ENCODE peak calls at places on chromosome 20, in six cellular contexts. R is COR-L47; G is retina; T is stimulated activated CD4-positive, alpha-beta T cell treated with anti-CD3 and anti-CD28 coated beads, Interleukin-4, amount 100 ng/mL, for 48 hours; V is HFFc6; Q is GM12865. J is an unnamed sample.
A peak's percentile ranks its signal among the peaks of the same experiment; 100 is the strongest.

GRCh38 chr20:43925215-43925614 is 10.6 kb downstream of the TOX2 start:
- DNase-seq in R (no peak), G (no peak), T (peak; percentile 54), V (no peak), Q (peak; percentile 56), J (peak; percentile 53)

GRCh38 chr20:21515300-21516179 is 1.7 kb upstream of the NKX2-2 start:
- DNase-seq in R (no peak), G (peak; percentile 62), T (no peak), V (no peak), Q (no peak), J (peak; percentile 31)

GRCh38 chr20:17972121-17972520 is 3.3 kb downstream of the MGME1 start:
- DNase-seq in R (no peak), G (no peak), T (no peak), V (no peak), Q (no peak), J (no peak)

GRCh38 chr20:9369557-9369956 is 144.8 kb upstream of the LAMP5 start:
- DNase-seq in R (no peak), G (no peak), T (no peak), V (no peak), Q (no peak), J (no peak)

GRCh38 chr20:24499472-24499871 is 30.0 kb downstream of the SYNDIG1 start:
- DNase-seq in R (no peak), G (no peak), T (no peak), V (no peak), Q (no peak), J (no peak)

GRCh38 chr20:43096471-43096870 is 93.2 kb downstream of the PTPRT start:
- DNase-seq in R (no peak), G (peak; percentile 18), T (no peak), V (no peak), Q (no peak), J (no peak)

GRCh38 chr20:51365670-51366069 is 176.8 kb downstream of the NFATC2 start:
- DNase-seq in R (no peak), G (no peak), T (no peak), V (peak; percentile 80), Q (no peak), J (no peak)

GRCh38 chr20:44716309-44717106 is 1.3 kb downstream of the CCN5 start:
- DNase-seq in R (no peak), G (no peak), T (no peak), V (no peak), Q (no peak), J (no peak)

GRCh38 chr20:51738877-51739447 is 29.2 kb downstream of the ATP9A start:
- DNase-seq in R (no peak), G (no peak), T (no peak), V (no peak), Q (no peak), J (no peak)

GRCh38 chr20:17615645-17616479 is 46.0 kb downstream of the DSTN start:
- DNase-seq in R (no peak), G (no peak), T (no peak), V (no peak), Q (no peak), J (peak; percentile 16)

GRCh38 chr20:17835941-17836861 is 132.4 kb downstream of the SNX5 start:
- DNase-seq in R (no peak), G (no peak), T (no peak), V (peak; percentile 56), Q (no peak), J (no peak)

GRCh38 chr20:61835301-61835700 is 230.4 kb downstream of the TAF4 start:
- DNase-seq in R (no peak), G (no peak), T (no peak), V (no peak), Q (no peak), J (no peak)

GRCh38 chr20:25294459-25295385 is 46.8 kb downstream of the PYGB start:
- DNase-seq in R (peak; percentile 41), G (peak; percentile 69), T (peak; percentile 41), V (peak; percentile 38), Q (peak; percentile 80), J (peak; percentile 88)

GRCh38 chr20:3238616-3239025 is 369 bp downstream of the SLC4A11 start:
- DNase-seq in R (no peak), G (peak; percentile 61), T (peak; percentile 38), V (peak; percentile 31), Q (peak; percentile 70), J (peak; percentile 83)

GRCh38 chr20:12237772-12238171 is 320.1 kb downstream of the BTBD3 start:
- DNase-seq in R (no peak), G (no peak), T (no peak), V (no peak), Q (no peak), J (no peak)

GRCh38 chr20:18728867-18729224 is 84.7 kb upstream of the SCP2D1 start:
- DNase-seq in R (no peak), G (no peak), T (no peak), V (no peak), Q (no peak), J (no peak)

GRCh38 chr20:2172305-2173175 is 70.9 kb downstream of the STK35 start:
- DNase-seq in R (peak; percentile 42), G (peak; percentile 86), T (peak; percentile 59), V (peak; percentile 33), Q (peak; percentile 52), J (peak; percentile 80)

GRCh38 chr20:47150403-47151152 is 205.9 kb downstream of the ZMYND8 start:
- DNase-seq in R (peak; percentile 71), G (peak; percentile 88), T (peak; percentile 4), V (peak; percentile 69), Q (peak; percentile 37), J (peak; percentile 53)

GRCh38 chr20:47464380-47465101 is 37.1 kb upstream of the NCOA3 start:
- DNase-seq in R (no peak), G (peak; percentile 10), T (no peak), V (peak; percentile 98), Q (no peak), J (no peak)

GRCh38 chr20:63169731-63170130 is 46.2 kb downstream of the YTHDF1 start:
- DNase-seq in R (no peak), G (no peak), T (no peak), V (no peak), Q (no peak), J (no peak)

GRCh38 chr20:35891375-35891774 is 62.9 kb downstream of the SCAND1 start:
- DNase-seq in R (no peak), G (no peak), T (no peak), V (peak; percentile 64), Q (no peak), J (no peak)

GRCh38 chr20:25356294-25356933 is 34.2 kb downstream of the ABHD12 start:
- DNase-seq in R (no peak), G (peak; percentile 63), T (no peak), V (no peak), Q (no peak), J (no peak)

GRCh38 chr20:15967334-15967733 is 605.9 kb downstream of the KIF16B start:
- DNase-seq in R (no peak), G (no peak), T (no peak), V (no peak), Q (no peak), J (no peak)

GRCh38 chr20:15835811-15836210 is 737.4 kb downstream of the KIF16B start:
- DNase-seq in R (no peak), G (peak; percentile 24), T (no peak), V (no peak), Q (no peak), J (no peak)

GRCh38 chr20:37347347-37347823 is 1.4 kb downstream of the SRC start:
- DNase-seq in R (no peak), G (no peak), T (no peak), V (no peak), Q (no peak), J (no peak)

GRCh38 chr20:51360451-51361230 is 181.9 kb downstream of the NFATC2 start:
- DNase-seq in R (no peak), G (no peak), T (no peak), V (peak; percentile 99), Q (no peak), J (no peak)

GRCh38 chr20:38779247-38780097 is 26.0 kb upstream of the PPP1R16B start:
- DNase-seq in R (no peak), G (peak; percentile 28), T (no peak), V (no peak), Q (no peak), J (no peak)

GRCh38 chr20:611047-611842 is 1.1 kb upstream of the TCF15 start:
- DNase-seq in R (no peak), G (no peak), T (no peak), V (no peak), Q (no peak), J (no peak)

GRCh38 chr20:55239269-55239668 is 763.9 kb downstream of the DOK5 start:
- DNase-seq in R (no peak), G (no peak), T (no peak), V (no peak), Q (no peak), J (no peak)

GRCh38 chr20:17518339-17519052 is 12.7 kb downstream of the BFSP1 start:
- DNase-seq in R (no peak), G (no peak), T (no peak), V (no peak), Q (no peak), J (no peak)

GRCh38 chr20:23021941-23022340 is 13.2 kb upstream of the SSTR4 start:
- DNase-seq in R (no peak), G (no peak), T (no peak), V (no peak), Q (no peak), J (no peak)

GRCh38 chr20:50646483-50646996 is 44.8 kb downstream of the RIPOR3 start:
- DNase-seq in R (no peak), G (no peak), T (no peak), V (no peak), Q (no peak), J (no peak)

GRCh38 chr20:57397693-57398108 is 6.5 kb downstream of the RBM38 start:
- DNase-seq in R (no peak), G (no peak), T (no peak), V (no peak), Q (peak; percentile 56), J (peak; percentile 40)